ENCODE peak calls at places on chromosomes 4 and X, in six cellular contexts. One of them, this sample, is unnamed.

GRCh38 chrX:52563105-52563504 is 46.2 kb upstream of the XAGE1B start:
- DNase-seq in NCI-H1436: no peak
- DNase-seq in left ventricle myocardium inferior: no peak
- DNase-seq in T-helper 17 cell: no peak
- DNase-seq in HT-29: no peak
- DNase-seq in upper lobe of right lung: no peak
- DNase-seq in this sample: no peak

GRCh38 chr4:14853186-14853946 is 148.9 kb upstream of the CPEB2 start:
- DNase-seq in NCI-H1436: no peak
- DNase-seq in left ventricle myocardium inferior: no peak
- DNase-seq in T-helper 17 cell: no peak
- DNase-seq in HT-29: no peak
- DNase-seq in upper lobe of right lung: no peak
- DNase-seq in this sample: no peak

GRCh38 chrX:138847930-138848329 is 136.4 kb upstream of the FGF13 start:
- DNase-seq in NCI-H1436: no peak
- DNase-seq in left ventricle myocardium inferior: no peak
- DNase-seq in T-helper 17 cell: no peak
- DNase-seq in HT-29: peak; percentile 26
- DNase-seq in upper lobe of right lung: no peak
- DNase-seq in this sample: no peak

GRCh38 chrX:41559662-41560061 is 112.5 kb downstream of the NYX start:
- DNase-seq in NCI-H1436: no peak
- DNase-seq in left ventricle myocardium inferior: no peak
- DNase-seq in T-helper 17 cell: no peak
- DNase-seq in HT-29: no peak
- DNase-seq in upper lobe of right lung: no peak
- DNase-seq in this sample: no peak

GRCh38 chr4:11456441-11456840 is 27.7 kb upstream of the HS3ST1 start:
- DNase-seq in NCI-H1436: no peak
- DNase-seq in left ventricle myocardium inferior: no peak
- DNase-seq in T-helper 17 cell: no peak
- DNase-seq in HT-29: peak; percentile 36
- DNase-seq in upper lobe of right lung: no peak
- DNase-seq in this sample: no peak

GRCh38 chr4:7134737-7135388 is 57.5 kb upstream of the SORCS2 start:
- DNase-seq in NCI-H1436: no peak
- DNase-seq in left ventricle myocardium inferior: peak; percentile 55
- DNase-seq in T-helper 17 cell: no peak
- DNase-seq in HT-29: no peak
- DNase-seq in upper lobe of right lung: no peak
- DNase-seq in this sample: no peak

GRCh38 chr4:99352602-99353580 is at the start of gene ADH1C:
- DNase-seq in NCI-H1436: no peak
- DNase-seq in left ventricle myocardium inferior: no peak
- DNase-seq in T-helper 17 cell: no peak
- DNase-seq in HT-29: peak; percentile 2
- DNase-seq in upper lobe of right lung: no peak
- DNase-seq in this sample: no peak

GRCh38 chr4:17544831-17545234 is 29.9 kb downstream of the CLRN2 start:
- DNase-seq in NCI-H1436: no peak
- DNase-seq in left ventricle myocardium inferior: no peak
- DNase-seq in T-helper 17 cell: no peak
- DNase-seq in HT-29: peak; percentile 71
- DNase-seq in upper lobe of right lung: no peak
- DNase-seq in this sample: peak; percentile 39

GRCh38 chr4:84384801-84385582 is 114.1 kb downstream of the NKX6-1 start:
- DNase-seq in NCI-H1436: no peak
- DNase-seq in left ventricle myocardium inferior: no peak
- DNase-seq in T-helper 17 cell: no peak
- DNase-seq in HT-29: no peak
- DNase-seq in upper lobe of right lung: no peak
- DNase-seq in this sample: no peak

GRCh38 chr4:3799496-3799895 is 33.3 kb downstream of the ADRA2C start:
- DNase-seq in NCI-H1436: no peak
- DNase-seq in left ventricle myocardium inferior: no peak
- DNase-seq in T-helper 17 cell: no peak
- DNase-seq in HT-29: no peak
- DNase-seq in upper lobe of right lung: no peak
- DNase-seq in this sample: no peak

GRCh38 chr4:146255874-146256273 is 41.5 kb downstream of the REELD1 start:
- DNase-seq in NCI-H1436: no peak
- DNase-seq in left ventricle myocardium inferior: no peak
- DNase-seq in T-helper 17 cell: no peak
- DNase-seq in HT-29: no peak
- DNase-seq in upper lobe of right lung: no peak
- DNase-seq in this sample: no peak

GRCh38 chr4:15864771-15865566 is 73.6 kb downstream of the FGFBP1 start:
- DNase-seq in NCI-H1436: no peak
- DNase-seq in left ventricle myocardium inferior: no peak
- DNase-seq in T-helper 17 cell: no peak
- DNase-seq in HT-29: no peak
- DNase-seq in upper lobe of right lung: no peak
- DNase-seq in this sample: no peak

GRCh38 chrX:8848921-8849320 is 47.7 kb upstream of the FAM9A start:
- DNase-seq in NCI-H1436: no peak
- DNase-seq in left ventricle myocardium inferior: no peak
- DNase-seq in T-helper 17 cell: no peak
- DNase-seq in HT-29: no peak
- DNase-seq in upper lobe of right lung: no peak
- DNase-seq in this sample: no peak

GRCh38 chr4:140195806-140196205 is 41.8 kb upstream of the MAML3 start:
- DNase-seq in NCI-H1436: no peak
- DNase-seq in left ventricle myocardium inferior: no peak
- DNase-seq in T-helper 17 cell: no peak
- DNase-seq in HT-29: no peak
- DNase-seq in upper lobe of right lung: no peak
- DNase-seq in this sample: no peak

GRCh38 chr4:136136566-136136965 is 1395.7 kb downstream of the PCDH18 start:
- DNase-seq in NCI-H1436: no peak
- DNase-seq in left ventricle myocardium inferior: no peak
- DNase-seq in T-helper 17 cell: no peak
- DNase-seq in HT-29: no peak
- DNase-seq in upper lobe of right lung: no peak
- DNase-seq in this sample: no peak

GRCh38 chr4:60396680-60397079 is 803.4 kb upstream of the ADGRL3 start:
- DNase-seq in NCI-H1436: no peak
- DNase-seq in left ventricle myocardium inferior: no peak
- DNase-seq in T-helper 17 cell: no peak
- DNase-seq in HT-29: no peak
- DNase-seq in upper lobe of right lung: no peak
- DNase-seq in this sample: peak; percentile 4

GRCh38 chr4:161595230-161595771 is 568.5 kb downstream of the FSTL5 start:
- DNase-seq in NCI-H1436: no peak
- DNase-seq in left ventricle myocardium inferior: no peak
- DNase-seq in T-helper 17 cell: no peak
- DNase-seq in HT-29: no peak
- DNase-seq in upper lobe of right lung: no peak
- DNase-seq in this sample: no peak

GRCh38 chr4:146776691-146777090 is 138.0 kb downstream of the POU4F2 start:
- DNase-seq in NCI-H1436: no peak
- DNase-seq in left ventricle myocardium inferior: no peak
- DNase-seq in T-helper 17 cell: no peak
- DNase-seq in HT-29: no peak
- DNase-seq in upper lobe of right lung: peak; percentile 59
- DNase-seq in this sample: no peak

GRCh38 chr4:113997206-113997605 is 17.8 kb upstream of the ARSJ start:
- DNase-seq in NCI-H1436: no peak
- DNase-seq in left ventricle myocardium inferior: no peak
- DNase-seq in T-helper 17 cell: no peak
- DNase-seq in HT-29: no peak
- DNase-seq in upper lobe of right lung: no peak
- DNase-seq in this sample: no peak

GRCh38 chr4:177323416-177323815 is 13.7 kb downstream of the NEIL3 start:
- DNase-seq in NCI-H1436: no peak
- DNase-seq in left ventricle myocardium inferior: no peak
- DNase-seq in T-helper 17 cell: no peak
- DNase-seq in HT-29: no peak
- DNase-seq in upper lobe of right lung: no peak
- DNase-seq in this sample: no peak

GRCh38 chrX:69093960-69094935 is 71.0 kb downstream of the PJA1 start:
- DNase-seq in NCI-H1436: peak; percentile 48
- DNase-seq in left ventricle myocardium inferior: no peak
- DNase-seq in T-helper 17 cell: peak; percentile 4
- DNase-seq in HT-29: peak; percentile 63
- DNase-seq in upper lobe of right lung: no peak
- DNase-seq in this sample: peak; percentile 46

GRCh38 chr4:83115000-83115399 is 471 bp upstream of the PLAC8 start:
- DNase-seq in NCI-H1436: no peak
- DNase-seq in left ventricle myocardium inferior: no peak
- DNase-seq in T-helper 17 cell: no peak
- DNase-seq in HT-29: no peak
- DNase-seq in upper lobe of right lung: no peak
- DNase-seq in this sample: no peak

GRCh38 chrX:101462892-101463291 is 22.4 kb upstream of the ARMCX4 start:
- DNase-seq in NCI-H1436: peak; percentile 34
- DNase-seq in left ventricle myocardium inferior: no peak
- DNase-seq in T-helper 17 cell: no peak
- DNase-seq in HT-29: peak; percentile 64
- DNase-seq in upper lobe of right lung: no peak
- DNase-seq in this sample: peak; percentile 62

GRCh38 chrX:154986826-154987575 is 35.5 kb downstream of the F8 start:
- DNase-seq in NCI-H1436: no peak
- DNase-seq in left ventricle myocardium inferior: no peak
- DNase-seq in T-helper 17 cell: no peak
- DNase-seq in HT-29: peak; percentile 16
- DNase-seq in upper lobe of right lung: no peak
- DNase-seq in this sample: no peak

GRCh38 chrX:142089193-142089592 is 115.9 kb downstream of the MAGEC2 start:
- DNase-seq in NCI-H1436: no peak
- DNase-seq in left ventricle myocardium inferior: no peak
- DNase-seq in T-helper 17 cell: no peak
- DNase-seq in HT-29: peak; percentile 31
- DNase-seq in upper lobe of right lung: no peak
- DNase-seq in this sample: peak; percentile 13

This sample was measured in NCI-H1105 treated with DMSO at 0.1 percent for 48 hours.